ENCODE peak calls at places on chromosomes 7 and 10, in six cellular contexts. T is Calu3; V is stimulated activated CD4-positive, alpha-beta T cell treated with anti-CD3 and anti-CD28 coated beads, Interleukin-1b, Interleukin-23, amount 100 ng/mL, for 1 hour; H is ELR; K is A172; C is dermis microvascular lymphatic vessel endothelial cell. Z is an unnamed sample.
A peak's percentile ranks its signal among the peaks of the same experiment; 100 is the strongest.

GRCh38 chr7:33722383-33723096 is 182.8 kb upstream of the BMPER start:
- DNase-seq in H (peak; percentile 94), K (peak; percentile 97), C (peak; percentile 90), T (peak; percentile 75), V (no peak), Z (peak; percentile 79)

GRCh38 chr7:157625973-157626790 is 289.4 kb downstream of the DNAJB6 start:
- DNase-seq in H (no peak), K (no peak), V (no peak), T (no peak), C (no peak), Z (no peak)

GRCh38 chr10:125083576-125083920 is 76.8 kb downstream of the CTBP2 start:
- DNase-seq in T (no peak), C (peak; percentile 75), H (peak; percentile 92), K (peak; percentile 55), V (no peak), Z (no peak)

GRCh38 chr7:43582503-43583423 is at the start of gene STK17A:
- DNase-seq in T (peak; percentile 98), K (peak; percentile 87), V (peak; percentile 85), C (peak; percentile 92), H (peak; percentile 91), Z (peak; percentile 90)

GRCh38 chr10:20662742-20663141 is 234.4 kb downstream of the NEBL start:
- DNase-seq in C (no peak), T (no peak), V (no peak), K (no peak), H (no peak), Z (no peak)

GRCh38 chr7:127347567-127348246 is 44.8 kb downstream of the ZNF800 start:
- DNase-seq in V (peak; percentile 57), H (peak; percentile 66), T (peak; percentile 79), C (peak; percentile 81), K (no peak), Z (peak; percentile 55)

GRCh38 chr10:13528875-13529713 is at the start of gene BEND7:
- DNase-seq in K (peak; percentile 9), C (peak; percentile 60), V (no peak), T (peak; percentile 60), H (peak; percentile 50), Z (no peak)

GRCh38 chr7:132249591-132249971 is 326.7 kb downstream of the PLXNA4 start:
- DNase-seq in K (peak; percentile 35), H (peak; percentile 32), C (peak; percentile 16), V (no peak), T (peak; percentile 38), Z (no peak)

GRCh38 chr10:44476421-44476820 is 91.5 kb upstream of the CXCL12 start:
- DNase-seq in V (no peak), H (no peak), T (no peak), K (no peak), C (no peak), Z (no peak)

GRCh38 chr7:23332881-23333612 is 33.9 kb downstream of the MALSU1 start:
- DNase-seq in V (no peak), H (no peak), K (no peak), T (no peak), C (peak; percentile 77), Z (no peak)

GRCh38 chr7:44223362-44224114 is 22.8 kb downstream of the YKT6 start:
- DNase-seq in C (no peak), H (no peak), K (no peak), T (no peak), V (no peak), Z (no peak)

GRCh38 chr7:16652888-16653287 is 6.9 kb downstream of the BZW2 start:
- DNase-seq in K (no peak), C (no peak), V (no peak), H (no peak), T (peak; percentile 90), Z (peak; percentile 65)

GRCh38 chr7:152086513-152086912 is 61.0 kb downstream of the GALNT11 start:
- DNase-seq in K (no peak), T (no peak), C (no peak), H (no peak), V (no peak), Z (no peak)

GRCh38 chr7:137421389-137421788 is 77.9 kb upstream of the PTN start:
- DNase-seq in H (no peak), V (no peak), T (no peak), K (no peak), C (no peak), Z (no peak)

GRCh38 chr7:6614941-6615737 is at the start of gene ZNF853:
- DNase-seq in T (peak; percentile 27), H (no peak), K (no peak), C (no peak), V (no peak), Z (no peak)

GRCh38 chr7:117249696-117250095 is 73.2 kb downstream of the WNT2 start:
- DNase-seq in H (peak; percentile 9), C (no peak), T (no peak), V (no peak), K (no peak), Z (no peak)

GRCh38 chr7:151248191-151249033 is at the start of gene SMARCD3:
- DNase-seq in V (peak; percentile 17), H (peak; percentile 60), C (peak; percentile 66), K (no peak), T (peak; percentile 65), Z (no peak)

GRCh38 chr10:118914626-118915025 is 114.9 kb upstream of the NANOS1 start:
- DNase-seq in V (no peak), C (no peak), K (no peak), T (no peak), H (no peak), Z (no peak)

GRCh38 chr7:119640861-119641260 is 632.1 kb upstream of the KCND2 start:
- DNase-seq in T (no peak), H (no peak), C (no peak), K (no peak), V (no peak), Z (no peak)

GRCh38 chr10:60799971-60800370 is 21.7 kb downstream of the CDK1 start:
- DNase-seq in T (no peak), V (no peak), H (no peak), C (no peak), K (no peak), Z (no peak)

GRCh38 chr7:129108583-129108982 is 35.9 kb upstream of the TSPAN33 start:
- DNase-seq in K (no peak), H (peak; percentile 23), T (no peak), C (no peak), V (no peak), Z (no peak)

GRCh38 chr7:371119-371778 is 81.3 kb downstream of the FOXL3 start:
- DNase-seq in V (no peak), H (peak; percentile 20), T (no peak), C (no peak), K (no peak), Z (no peak)

GRCh38 chr10:88232029-88232895 is 350.9 kb downstream of the RNLS start:
- DNase-seq in V (no peak), C (no peak), H (no peak), T (no peak), K (peak; percentile 25), Z (no peak)

GRCh38 chr10:4338768-4339167 is 487.2 kb upstream of the AKR1E2 start:
- DNase-seq in K (no peak), C (no peak), T (no peak), H (no peak), V (no peak), Z (no peak)

GRCh38 chr10:35657621-35658020 is 15.5 kb upstream of the FZD8 start:
- DNase-seq in C (no peak), K (no peak), T (no peak), V (no peak), H (no peak), Z (no peak)

GRCh38 chr7:100794741-100795140 is 32.6 kb downstream of the EPHB4 start:
- DNase-seq in H (no peak), T (no peak), K (no peak), C (no peak), V (no peak), Z (no peak)

GRCh38 chr7:116726713-116727431 is 54.9 kb downstream of the MET start:
- DNase-seq in T (no peak), H (no peak), V (no peak), K (no peak), C (no peak), Z (no peak)

GRCh38 chr7:115015619-115016018 is 93.7 kb downstream of the MDFIC start:
- DNase-seq in T (no peak), C (peak; percentile 30), K (peak; percentile 70), H (peak; percentile 78), V (no peak), Z (no peak)

GRCh38 chr7:110541962-110542361 is 549.0 kb upstream of the LRRN3 start:
- DNase-seq in V (no peak), C (no peak), H (peak; percentile 57), T (no peak), K (peak; percentile 13), Z (no peak)

GRCh38 chr10:78177013-78177370 is 143.3 kb downstream of the RPS24 start:
- DNase-seq in H (no peak), T (no peak), C (no peak), V (no peak), K (no peak), Z (no peak)

GRCh38 chr10:31829776-31830175 is 98.9 kb downstream of the ARHGAP12 start:
- DNase-seq in T (no peak), K (no peak), H (no peak), V (no peak), C (no peak), Z (no peak)

GRCh38 chr7:17027143-17027802 is 145.5 kb upstream of the AGR3 start:
- DNase-seq in H (no peak), V (no peak), C (no peak), K (no peak), T (no peak), Z (no peak)

GRCh38 chr10:36493511-36493880 is 631.9 kb upstream of the ANKRD30A start:
- DNase-seq in V (no peak), H (peak; percentile 59), T (no peak), K (peak; percentile 76), C (peak; percentile 31), Z (no peak)

GRCh38 chr7:150721970-150722373 is 5.6 kb downstream of the GIMAP1 start:
- DNase-seq in C (no peak), T (no peak), H (no peak), K (no peak), V (no peak), Z (no peak)

GRCh38 chr7:110317699-110318265 is 773.1 kb upstream of the LRRN3 start:
- DNase-seq in T (no peak), H (peak; percentile 93), C (peak; percentile 90), V (no peak), K (peak; percentile 88), Z (peak; percentile 49)

GRCh38 chr10:14732146-14732545 is 42.6 kb downstream of the FAM107B start:
- DNase-seq in H (no peak), V (no peak), C (no peak), T (no peak), K (no peak), Z (no peak)